ENCODE peak calls at places on chromosomes 12 and 14, in six cellular contexts. I, S, M, X, Y and H are unnamed samples.
A peak's percentile ranks its signal among the peaks of the same experiment; 100 is the strongest.

GRCh38 chr12:42859612-42860011 is 270.1 kb upstream of the PRICKLE1 start:
- DNase-seq in X (no peak), M (no peak), I (no peak), Y (no peak), S (no peak), H (no peak)

GRCh38 chr12:7872565-7873304 is at the start of gene SLC2A14:
- DNase-seq in S (no peak), X (no peak), M (no peak), Y (no peak), I (no peak), H (no peak)

GRCh38 chr12:77122236-77122635 is 56.9 kb upstream of the E2F7 start:
- DNase-seq in I (no peak), M (no peak), S (no peak), Y (peak; percentile 13), X (peak; percentile 60), H (no peak)

GRCh38 chr12:54649825-54650224 is 1.7 kb upstream of the DCD start:
- DNase-seq in X (no peak), Y (no peak), I (no peak), S (no peak), M (no peak), H (no peak)

GRCh38 chr12:12786371-12786715 is 884 bp downstream of the APOLD1 start:
- DNase-seq in X (peak; percentile 46), Y (no peak), I (no peak), S (no peak), M (no peak), H (no peak)

GRCh38 chr14:93133476-93133875 is 17.8 kb upstream of the ITPK1 start:
- DNase-seq in S (peak; percentile 29), M (peak; percentile 65), I (no peak), X (peak; percentile 86), Y (no peak), H (no peak)

GRCh38 chr12:43407816-43408645 is 144.0 kb downstream of the ADAMTS20 start:
- DNase-seq in Y (no peak), X (no peak), I (no peak), S (no peak), M (no peak), H (no peak)

GRCh38 chr14:37116933-37117844 is 55.2 kb downstream of the SLC25A21 start:
- DNase-seq in M (no peak), S (no peak), X (peak; percentile 76), Y (peak; percentile 39), I (no peak), H (no peak)

GRCh38 chr14:101889898-101890297 is 74.5 kb upstream of the DYNC1H1 start:
- DNase-seq in I (no peak), M (peak; percentile 34), X (peak; percentile 46), S (no peak), Y (no peak), H (no peak)

GRCh38 chr12:93857279-93857894 is 180.2 kb downstream of the CRADD start:
- DNase-seq in X (no peak), I (no peak), M (peak; percentile 56), S (peak; percentile 46), Y (no peak), H (no peak)

GRCh38 chr14:22668863-22669262 is 24.7 kb upstream of the OR6J1 start:
- DNase-seq in X (no peak), M (no peak), S (no peak), I (no peak), Y (no peak), H (no peak)

GRCh38 chr12:85657251-85657650 is 179.0 kb downstream of the RASSF9 start:
- DNase-seq in M (no peak), S (no peak), X (no peak), Y (no peak), I (no peak), H (no peak)

GRCh38 chr14:58297762-58298476 is 436 bp upstream of the ARID4A start:
- DNase-seq in M (peak; percentile 99), X (peak; percentile 100), Y (peak; percentile 100), I (peak; percentile 100), S (peak; percentile 99), H (peak; percentile 97)

GRCh38 chr12:24361860-24362581 is 412.6 kb upstream of the SOX5 start:
- DNase-seq in I (no peak), S (no peak), M (no peak), Y (no peak), X (no peak), H (no peak)

GRCh38 chr14:68658029-68658509 is 134.8 kb downstream of the ZFP36L1 start:
- DNase-seq in M (no peak), S (no peak), I (no peak), Y (no peak), X (no peak), H (no peak)

GRCh38 chr12:131092911-131093901 is 139.5 kb downstream of the ADGRD1 start:
- DNase-seq in Y (no peak), S (peak; percentile 10), X (peak; percentile 23), M (no peak), I (peak; percentile 5), H (no peak)

GRCh38 chr12:100992194-100992593 is 197.6 kb downstream of the ANO4 start:
- DNase-seq in Y (no peak), X (no peak), S (no peak), M (no peak), I (no peak), H (no peak)

GRCh38 chr12:86117711-86118110 is 138.5 kb downstream of the MGAT4C start:
- DNase-seq in X (no peak), Y (no peak), M (no peak), I (no peak), S (no peak), H (no peak)

GRCh38 chr14:70282666-70283065 is 76.8 kb downstream of the COX16 start:
- DNase-seq in X (no peak), I (no peak), Y (no peak), M (no peak), S (no peak), H (no peak)

GRCh38 chr12:71504471-71504852 is 64.9 kb downstream of the LGR5 start:
- DNase-seq in M (no peak), S (no peak), I (no peak), Y (no peak), X (no peak), H (no peak)

GRCh38 chr12:90390947-90391346 is 564.0 kb downstream of the CCER1 start:
- DNase-seq in M (no peak), S (no peak), I (no peak), Y (no peak), X (no peak), H (no peak)

GRCh38 chr14:103927566-103927965 is 690 bp upstream of the TDRD9 start:
- DNase-seq in I (no peak), Y (no peak), X (no peak), S (no peak), M (no peak), H (no peak)

GRCh38 chr12:24852420-24852819 is 96.5 kb downstream of the BCAT1 start:
- DNase-seq in S (no peak), X (no peak), M (no peak), I (no peak), Y (no peak), H (no peak)

GRCh38 chr12:63899396-63899795 is 54.9 kb downstream of the SRGAP1 start:
- DNase-seq in I (no peak), M (no peak), X (no peak), S (no peak), Y (no peak), H (no peak)

GRCh38 chr12:101939856-101940265 is 62.5 kb downstream of the DRAM1 start:
- DNase-seq in S (peak; percentile 63), M (peak; percentile 71), I (peak; percentile 53), X (peak; percentile 39), Y (peak; percentile 60), H (peak; percentile 13)

GRCh38 chr12:28015165-28015564 is 42.6 kb upstream of the PTHLH start:
- DNase-seq in I (no peak), X (no peak), S (no peak), Y (no peak), M (no peak), H (no peak)

GRCh38 chr12:69837191-69838085 is 12.4 kb downstream of the MYRFL start:
- DNase-seq in M (no peak), Y (peak; percentile 65), S (no peak), X (no peak), I (no peak), H (no peak)

GRCh38 chr14:98369344-98369743 is 902.7 kb downstream of the BCL11B start:
- DNase-seq in Y (no peak), S (no peak), M (no peak), I (no peak), X (no peak), H (no peak)

GRCh38 chr12:4974217-4974616 is 64.5 kb downstream of the KCNA1 start:
- DNase-seq in S (no peak), M (no peak), I (no peak), Y (no peak), X (no peak), H (no peak)

GRCh38 chr14:99441918-99442317 is 38.7 kb downstream of the SETD3 start:
- DNase-seq in X (no peak), Y (no peak), M (no peak), S (no peak), I (no peak), H (no peak)

GRCh38 chr12:34605510-34605887 is 583.2 kb downstream of the ALG10 start:
- DNase-seq in S (no peak), X (no peak), M (no peak), Y (no peak), I (no peak), H (peak; percentile 3)
- H3K9me3 ChIP-seq in S (no peaks in the 10 kb centered on the region), X (no peaks in the 10 kb centered on the region), M (no peaks in the 10 kb centered on the region), Y (peaks cover 74% of the 10 kb centered on the region), I (peaks cover 13% of the 10 kb centered on the region), H (peaks cover 3% of the 10 kb centered on the region)

DNA sequence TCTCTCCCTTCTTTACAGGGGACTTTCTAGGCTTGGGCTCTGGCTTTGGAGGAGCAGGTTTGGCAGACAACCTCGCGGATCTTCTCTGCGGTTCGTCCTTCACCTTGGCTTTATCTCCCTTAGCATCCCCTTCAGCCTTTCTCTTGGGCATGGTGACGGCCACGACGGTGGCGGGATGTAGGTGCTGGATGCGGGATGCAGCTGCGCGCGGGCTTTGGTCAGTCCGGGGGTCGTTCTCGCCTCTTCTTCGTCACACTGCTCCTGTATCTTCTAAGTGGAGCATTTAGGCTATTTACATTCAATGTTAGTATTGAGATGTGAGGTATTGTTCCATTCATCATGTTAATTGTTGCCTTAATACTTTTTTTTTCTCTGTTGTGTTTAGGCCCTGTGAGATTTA is 217.2 kb upstream of the STXBP6 start:
- DNase-seq in S (no peak), M (no peak), I (no peak), X (no peak), Y (no peak), H (no peak)
- H3K9me3 ChIP-seq in S (no peaks in the 10 kb centered on the region), M (no peaks in the 10 kb centered on the region), I (no peaks in the 10 kb centered on the region), X (no peaks in the 10 kb centered on the region), Y (peaks cover 29% of the 10 kb centered on the region), H (no peaks in the 10 kb centered on the region)

GRCh38 chr14:46488374-46488773 is 163.2 kb downstream of the RPL10L start:
- DNase-seq in X (no peak), I (no peak), Y (no peak), S (no peak), M (no peak), H (no peak)
- H3K9me3 ChIP-seq in X (no peaks in the 10 kb centered on the region), I (no peaks in the 10 kb centered on the region), Y (peaks cover 43% of the 10 kb centered on the region), S (no peaks in the 10 kb centered on the region), M (no peaks in the 10 kb centered on the region), H (no peaks in the 10 kb centered on the region)

GRCh38 chr12:128458301-128458974 is 191.5 kb downstream of the TMEM132C start:
- DNase-seq in X (no peak), M (no peak), Y (no peak), I (no peak), S (no peak), H (no peak)

GRCh38 chr12:128455849-128456248 is 188.9 kb downstream of the TMEM132C start:
- DNase-seq in X (no peak), M (no peak), Y (no peak), S (no peak), I (no peak), H (no peak)

GRCh38 chr12:128463881-128464280 is 196.9 kb downstream of the TMEM132C start:
- DNase-seq in I (no peak), Y (no peak), S (no peak), M (no peak), X (no peak), H (no peak)

GRCh38 chr12:128459067-128459466 is 192.1 kb downstream of the TMEM132C start:
- DNase-seq in X (no peak), Y (no peak), M (no peak), S (no peak), I (no peak), H (no peak)
- H3K9me3 ChIP-seq in X (no peaks in the 10 kb centered on the region), Y (no peaks in the 10 kb centered on the region), M (no peaks in the 10 kb centered on the region), S (no peaks in the 10 kb centered on the region), I (no peaks in the 10 kb centered on the region), H (no peaks in the 10 kb centered on the region)